ENCODE peak calls at places on chromosome X, in six cellular contexts. C is transverse colon, F is HepG2, Y is upper lobe of left lung, S is breast epithelium, J is spleen. I is an unnamed sample.

GRCh38 chrX:1599791-1600405 is 8.5 kb downstream of the AKAP17A start:
- DNase-seq in J (peak), Y (no peak), S (no peak), C (no peak), F (no peak), I (no peak)

GRCh38 chrX:87578978-87579377 is 61.4 kb downstream of the KLHL4 start:
- DNase-seq in S (no peak), J (no peak), Y (no peak), F (no peak), C (no peak), I (no peak)

GRCh38 chrX:129932792-129933321 is 26.9 kb downstream of the UTP14A start:
- DNase-seq in F (no peak), Y (no peak), C (peak), J (peak), S (no peak), I (no peak)

GRCh38 chrX:152904151-152905080 is 6.5 kb downstream of the ZNF185 start:
- DNase-seq in F (no peak), S (no peak), J (peak), C (peak), Y (no peak), I (peak)

GRCh38 chrX:11968470-11968869 is 169.8 kb upstream of the FRMPD4 start:
- DNase-seq in C (no peak), J (no peak), F (peak), S (no peak), Y (no peak), I (no peak)

GRCh38 chrX:69615779-69616519 is at the start of gene EDA:
- DNase-seq in F (peak), Y (peak), C (peak), S (peak), J (peak), I (peak)

GRCh38 chrX:7996414-7996813 is 69.2 kb upstream of the PNPLA4 start:
- DNase-seq in S (no peak), Y (no peak), F (peak), J (no peak), C (peak), I (peak)

GRCh38 chrX:135213200-135213844 is 38.5 kb upstream of the ETDA start:
- DNase-seq in J (no peak), S (no peak), Y (no peak), C (no peak), F (no peak), I (no peak)

GRCh38 chrX:54885740-54886139 is 34.9 kb upstream of the TRO start:
- DNase-seq in S (no peak), F (no peak), C (no peak), Y (no peak), J (no peak), I (no peak)

GRCh38 chrX:9895225-9895912 is 71.8 kb upstream of the CLDN34 start:
- DNase-seq in F (no peak), Y (no peak), C (no peak), S (no peak), J (no peak), I (no peak)

GRCh38 chrX:136497556-136498048 is at the start of gene HTATSF1:
- DNase-seq in C (no peak), S (no peak), F (no peak), Y (peak), J (peak), I (peak)

GRCh38 chrX:139106111-139106510 is 394.6 kb upstream of the FGF13 start:
- DNase-seq in Y (no peak), F (no peak), C (no peak), S (no peak), J (no peak), I (no peak)

GRCh38 chrX:39396358-39396995 is 595.2 kb downstream of the MID1IP1 start:
- DNase-seq in Y (no peak), J (no peak), F (no peak), S (no peak), C (no peak), I (no peak)

GRCh38 chrX:155874571-155875244 is 6.4 kb upstream of the VAMP7 start:
- DNase-seq in C (no peak), Y (peak), S (no peak), F (no peak), J (no peak), I (no peak)

GRCh38 chrX:67692246-67692645 is 148.4 kb downstream of the AR start:
- DNase-seq in F (no peak), C (no peak), Y (no peak), J (no peak), S (no peak), I (no peak)

GRCh38 chrX:130057209-130057608 is 53.1 kb downstream of the ELF4 start:
- DNase-seq in F (no peak), C (no peak), Y (no peak), S (no peak), J (no peak), I (no peak)

GRCh38 chrX:74535633-74536141 is 78.7 kb downstream of the RLIM start:
- DNase-seq in J (peak), Y (peak), C (peak), F (peak), S (peak), I (peak)

GRCh38 chrX:11629593-11630211 is 36.0 kb downstream of the ARHGAP6 start:
- DNase-seq in Y (no peak), C (no peak), J (no peak), S (no peak), F (no peak), I (no peak)

GRCh38 chrX:112512509-112512908 is 167.2 kb downstream of the LHFPL1 start:
- DNase-seq in F (no peak), Y (no peak), C (no peak), J (no peak), S (no peak), I (no peak)

GRCh38 chrX:97616883-97617510 is 733.3 kb downstream of the RPA4 start:
- DNase-seq in J (no peak), C (no peak), F (peak), Y (no peak), S (no peak), I (no peak)

GRCh38 chrX:1558761-1559468 is 21.9 kb upstream of the P2RY8 start:
- DNase-seq in Y (no peak), S (no peak), J (no peak), C (no peak), F (no peak), I (peak)

GRCh38 chrX:20418379-20418778 is 151.7 kb upstream of the RPS6KA3 start:
- DNase-seq in F (no peak), Y (no peak), J (no peak), C (no peak), S (no peak), I (no peak)

GRCh38 chrX:3076416-3076991 is 35.2 kb downstream of the ARSF start:
- DNase-seq in J (no peak), S (no peak), F (no peak), C (no peak), Y (peak), I (no peak)

GRCh38 chrX:12885508-12885907 is 18.6 kb downstream of the TLR7 start:
- DNase-seq in S (no peak), F (no peak), Y (no peak), C (no peak), J (no peak), I (no peak)

GRCh38 chrX:100194073-100194775 is 215.8 kb downstream of the PCDH19 start:
- DNase-seq in Y (no peak), F (no peak), J (no peak), S (no peak), C (no peak), I (no peak)

GRCh38 chrX:152641256-152641875 is 3.7 kb downstream of the GABRQ start:
- DNase-seq in F (no peak), Y (no peak), C (no peak), S (no peak), J (no peak), I (no peak)

GRCh38 chrX:5672099-5672498 is 556.6 kb downstream of the NLGN4X start:
- DNase-seq in J (no peak), C (no peak), S (no peak), Y (no peak), F (no peak), I (no peak)

GRCh38 chrX:19698125-19698524 is 182.8 kb upstream of the MAP3K15 start:
- DNase-seq in J (no peak), C (no peak), F (no peak), S (no peak), Y (no peak), I (no peak)

GRCh38 chrX:10243056-10243455 is 86.3 kb downstream of the CLCN4 start:
- DNase-seq in S (no peak), Y (no peak), F (no peak), C (no peak), J (no peak), I (no peak)

GRCh38 chrX:110021180-110022022 is 18.5 kb downstream of the TMEM164 start:
- DNase-seq in F (no peak), C (no peak), J (no peak), Y (no peak), S (no peak), I (no peak)

GRCh38 chrX:87337267-87337666 is 180.3 kb upstream of the KLHL4 start:
- DNase-seq in C (no peak), S (no peak), Y (no peak), F (no peak), J (no peak), I (no peak)

GRCh38 chrX:79413009-79413408 is 45.9 kb upstream of the ITM2A start:
- DNase-seq in F (peak), Y (no peak), J (no peak), C (no peak), S (no peak), I (no peak)

DNA sequence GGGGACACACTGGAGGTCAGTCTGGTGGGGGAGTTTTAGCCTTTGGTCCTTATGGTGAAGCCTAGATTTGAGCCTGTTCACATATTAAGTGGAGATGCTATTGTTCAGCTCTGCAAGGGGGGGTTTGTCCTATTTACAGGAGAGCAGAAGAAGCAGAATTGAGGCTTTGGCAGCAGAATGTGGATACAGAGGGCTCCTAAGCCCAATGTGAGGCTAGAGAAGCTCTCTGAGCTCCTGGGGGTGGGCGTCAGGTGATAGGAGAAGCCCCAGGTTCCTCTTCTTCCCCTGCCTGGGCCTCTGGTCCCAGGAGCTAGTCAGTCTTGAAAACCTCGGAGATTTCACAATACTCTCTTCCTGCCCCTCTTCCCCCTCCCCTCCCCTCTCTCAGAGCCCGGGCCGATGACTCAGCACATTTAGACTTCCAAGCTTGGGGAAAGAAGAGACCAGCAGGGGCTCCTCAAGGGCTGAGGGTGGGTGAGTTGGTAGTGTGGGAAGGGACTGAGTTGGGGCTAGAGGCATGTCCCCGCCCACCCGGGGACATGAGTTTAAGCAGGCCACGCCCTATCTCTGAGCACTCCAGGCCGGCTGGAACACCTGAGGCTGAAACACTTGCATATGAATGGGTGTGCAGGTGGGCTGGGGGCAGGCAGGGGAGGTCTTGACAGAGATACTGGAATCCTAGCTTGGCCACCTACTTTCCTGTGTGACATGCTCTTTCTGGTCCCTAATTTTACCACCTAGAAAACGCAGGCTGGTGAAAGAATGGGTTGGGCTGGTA is 3.4 kb downstream of the TFE3 start:
- DNase-seq in C (peak), F (peak), J (peak), S (no peak), Y (no peak), I (peak)
- TF ChIP-seq POLR2AphosphoS5 in C (peak), F (no peak), J (no peak), S (no peak), Y (peak), I (no peak)

DNA sequence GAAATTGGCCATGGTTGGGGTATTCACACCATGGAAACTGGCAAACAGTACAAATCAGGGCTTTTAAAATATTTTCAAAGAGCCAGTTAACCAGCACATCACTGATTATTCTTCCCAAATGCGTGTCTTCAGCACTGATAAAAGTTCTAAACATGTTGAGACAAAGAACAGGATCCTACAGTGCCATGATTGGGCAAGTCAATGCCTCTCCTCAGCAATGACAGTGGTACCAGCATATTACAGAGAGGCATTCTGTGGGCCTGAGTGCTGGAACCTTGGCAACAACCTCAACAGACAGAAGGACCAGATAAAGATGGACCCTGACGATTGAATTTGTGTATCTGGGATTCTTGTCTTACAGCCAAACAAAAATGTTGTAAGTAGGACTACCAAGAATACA is 108.9 kb downstream of the EFHC2 start:
- DNase-seq in J (no peak), Y (no peak), C (no peak), S (no peak), F (no peak), I (no peak)
- TF ChIP-seq CTCF in J (no peak), Y (no peak), C (no peak), S (no peak), F (no peak), I (no peak)

GRCh38 chrX:107701493-107702121 is 73.3 kb downstream of the PRPS1 start:
- DNase-seq in C (no peak), S (no peak), F (no peak), J (peak), Y (no peak), I (no peak)

GRCh38 chrX:107700802-107701201 is 72.5 kb downstream of the PRPS1 start:
- DNase-seq in Y (no peak), C (no peak), F (no peak), J (no peak), S (no peak), I (no peak)

GRCh38 chrX:107704181-107704580 is 71.4 kb downstream of the TSC22D3 start:
- DNase-seq in C (no peak), F (no peak), Y (no peak), J (no peak), S (no peak), I (no peak)

GRCh38 chrX:107699611-107700010 is 71.3 kb downstream of the PRPS1 start:
- DNase-seq in J (no peak), S (no peak), C (no peak), Y (no peak), F (no peak), I (no peak)

DNA sequence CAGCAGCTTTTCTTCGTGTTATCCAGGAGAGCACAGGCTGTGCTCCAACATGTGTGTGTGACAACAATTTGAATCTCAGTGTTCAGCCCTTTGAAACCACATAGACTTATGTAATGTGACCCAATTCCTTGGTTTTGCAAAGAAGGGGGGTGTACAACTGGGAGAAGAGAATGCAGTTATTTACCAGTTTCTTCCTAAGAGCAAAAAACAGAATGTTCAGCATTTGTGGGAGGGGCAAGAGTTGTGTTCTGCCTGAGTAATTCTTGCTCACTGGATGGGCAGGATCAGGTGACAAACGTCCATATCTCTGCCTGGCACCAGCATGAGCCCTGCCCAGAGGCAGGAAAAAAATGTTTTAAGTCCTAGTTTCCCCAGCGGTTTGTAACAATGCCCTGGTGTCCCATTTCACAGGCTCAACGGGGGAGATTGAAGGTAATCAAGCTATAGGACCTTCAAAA is 72.0 kb downstream of the PRPS1 start:
- DNase-seq in C (no peak), Y (no peak), S (no peak), F (no peak), J (peak), I (no peak)
- TF ChIP-seq POLR2A in C (no peak), Y (no peak), S (no peak), F (no peak), J (no peak), I (no peak)

DNA sequence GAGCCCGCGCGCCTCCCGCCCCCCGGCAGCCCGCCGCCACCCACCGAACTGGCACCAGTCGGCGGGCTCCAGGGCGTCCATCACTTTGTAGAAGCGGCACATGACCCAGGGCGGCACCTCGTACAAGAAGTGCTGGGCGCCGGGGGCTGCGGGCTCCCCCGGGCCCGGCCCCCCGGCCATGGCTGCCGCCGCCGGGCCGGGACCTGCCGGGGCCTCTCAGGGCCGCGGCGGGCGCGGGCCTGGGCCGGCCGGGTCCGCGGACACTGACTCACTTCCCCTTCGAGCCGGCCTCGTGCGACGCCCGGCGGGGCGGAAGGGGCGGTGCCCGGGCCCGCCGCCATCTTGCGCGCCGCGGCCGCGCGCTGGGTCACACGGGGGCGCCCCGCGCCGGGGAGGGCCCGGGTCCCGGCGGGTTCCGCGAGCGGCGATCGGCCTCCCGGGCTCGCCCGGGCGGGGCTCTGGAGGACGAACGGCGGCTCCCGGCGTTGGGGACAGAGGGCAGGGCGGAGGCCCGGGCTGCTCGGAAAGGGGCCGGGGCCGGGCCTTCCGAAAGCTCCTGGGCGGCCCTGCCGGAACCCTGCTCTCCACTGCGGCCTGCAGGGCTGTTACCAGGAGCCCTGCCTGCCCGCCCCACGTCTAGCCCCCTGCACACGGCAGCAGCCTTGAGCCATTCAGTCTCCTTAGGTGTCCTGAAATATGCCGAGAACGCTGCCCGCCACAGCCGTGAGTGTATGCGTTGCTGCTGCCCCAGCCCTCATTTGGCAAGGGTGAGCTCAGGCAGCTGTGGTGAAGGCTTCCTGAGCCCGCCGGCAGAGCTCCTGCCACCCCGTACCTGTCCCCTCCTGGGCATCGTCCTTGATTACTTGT is at the start of gene IRAK1:
- DNase-seq in Y (peak), F (no peak), S (no peak), C (peak), J (peak), I (peak)
- TF ChIP-seq POLR2AphosphoS5 in Y (no peak), F (no peak), S (no peak), C (no peak), J (peak), I (no peak)

DNA sequence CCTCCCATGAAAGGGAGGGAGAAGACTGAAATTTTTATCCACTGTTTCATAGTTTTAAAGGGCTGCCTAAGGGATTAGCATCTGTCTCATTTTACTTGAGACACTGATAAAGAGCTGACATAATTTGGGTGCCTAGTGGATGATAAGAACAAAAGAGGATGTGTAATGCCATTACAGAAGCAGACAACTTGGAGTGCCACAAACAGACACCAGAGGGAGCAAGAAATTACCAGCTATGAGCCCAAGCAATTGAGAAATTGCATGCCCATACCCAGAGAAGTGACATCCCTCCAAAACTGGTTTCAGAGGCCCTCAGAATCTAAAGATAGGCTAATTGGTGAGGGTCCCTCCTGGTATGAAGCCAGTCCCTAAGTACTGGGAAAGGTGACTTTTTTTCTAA is 38.5 kb upstream of the POU3F4 start:
- DNase-seq in Y (no peak), F (peak), J (no peak), C (peak), S (no peak), I (peak)
- TF ChIP-seq CTCF in Y (no peak), F (peak), J (peak), C (no peak), S (no peak), I (peak)

GRCh38 chrX:154011376-154012335 is 8.0 kb downstream of the IRAK1 start:
- DNase-seq in Y (no peak), F (no peak), J (no peak), S (no peak), C (no peak), I (no peak)
- TF ChIP-seq POLR2A in Y (no peak), F (no peak), J (no peak), S (no peak), C (no peak), I (no peak)

GRCh38 chrX:31293409-31293808 is 221.6 kb upstream of the FTHL17 start:
- DNase-seq in S (no peak), C (no peak), F (peak), Y (no peak), J (no peak), I (no peak)

DNA sequence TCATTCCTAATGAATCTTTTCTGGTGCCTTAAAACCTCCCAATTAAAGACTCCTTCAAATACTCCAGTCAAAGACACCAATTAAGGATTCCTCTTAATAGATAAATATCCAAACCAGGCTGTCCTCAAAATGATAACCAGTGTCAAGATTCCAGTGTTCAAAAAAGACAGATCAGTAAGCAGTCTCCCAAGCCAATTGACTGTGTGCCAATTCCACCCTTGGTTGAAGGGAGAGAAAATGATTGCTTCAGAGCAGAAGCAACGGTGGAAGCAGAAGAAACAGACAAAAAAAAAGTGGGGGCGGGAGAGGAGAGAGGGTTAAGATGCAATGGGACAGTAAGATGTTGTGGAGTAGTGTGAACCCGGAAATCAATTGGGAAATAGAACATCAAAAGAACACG is 216.0 kb upstream of the FTHL17 start:
- DNase-seq in Y (no peak), J (no peak), F (no peak), C (no peak), S (no peak), I (no peak)
- TF ChIP-seq POLR2AphosphoS5 in Y (no peak), J (no peak), F (no peak), C (no peak), S (no peak), I (no peak)

GRCh38 chrX:154428176-154429171 is at the start of gene ATP6AP1:
- DNase-seq in F (peak), S (peak), Y (peak), C (peak), J (peak), I (peak)
- TF ChIP-seq CTCF in F (peak), S (no peak), Y (no peak), C (no peak), J (no peak), I (no peak)

I was measured in stomach.